ENCODE peak calls at places on chromosomes 5 and 9, in six cellular contexts. One of them, this sample, is unnamed.
A peak's percentile ranks its signal among the peaks of the same experiment; 100 is the strongest.

GRCh38 chr9:126609711-126610388 is 3.9 kb upstream of the LMX1B start:
- DNase-seq in Calu3: no peak
- DNase-seq in stimulated activated CD4-positive, alpha-beta T cell treated with anti-CD3 and anti-CD28 coated beads, Interleukin-15, amount 100 ng/mL, for 24 hours: no peak
- DNase-seq in GM23338: no peak
- DNase-seq in T47D: no peak
- DNase-seq in foreskin fibroblast: no peak
- DNase-seq in this sample: no peak

GRCh38 chr9:99154356-99154755 is 49.4 kb downstream of the TGFBR1 start:
- DNase-seq in Calu3: no peak
- DNase-seq in stimulated activated CD4-positive, alpha-beta T cell treated with anti-CD3 and anti-CD28 coated beads, Interleukin-15, amount 100 ng/mL, for 24 hours: no peak
- DNase-seq in GM23338: no peak
- DNase-seq in T47D: no peak
- DNase-seq in foreskin fibroblast: no peak
- DNase-seq in this sample: no peak

GRCh38 chr5:24598926-24599325 is 45.9 kb downstream of the CDH10 start:
- DNase-seq in Calu3: no peak
- DNase-seq in stimulated activated CD4-positive, alpha-beta T cell treated with anti-CD3 and anti-CD28 coated beads, Interleukin-15, amount 100 ng/mL, for 24 hours: no peak
- DNase-seq in GM23338: no peak
- DNase-seq in T47D: no peak
- DNase-seq in foreskin fibroblast: no peak
- DNase-seq in this sample: no peak

GRCh38 chr5:122145906-122146305 is 16.6 kb downstream of the ZNF474 start:
- DNase-seq in Calu3: no peak
- DNase-seq in stimulated activated CD4-positive, alpha-beta T cell treated with anti-CD3 and anti-CD28 coated beads, Interleukin-15, amount 100 ng/mL, for 24 hours: no peak
- DNase-seq in GM23338: no peak
- DNase-seq in T47D: no peak
- DNase-seq in foreskin fibroblast: no peak
- DNase-seq in this sample: no peak

GRCh38 chr9:97803167-97804058 is 49.6 kb upstream of the FOXE1 start:
- DNase-seq in Calu3: peak; percentile 74
- DNase-seq in stimulated activated CD4-positive, alpha-beta T cell treated with anti-CD3 and anti-CD28 coated beads, Interleukin-15, amount 100 ng/mL, for 24 hours: peak; percentile 74
- DNase-seq in GM23338: peak; percentile 83
- DNase-seq in T47D: peak; percentile 87
- DNase-seq in foreskin fibroblast: peak; percentile 24
- DNase-seq in this sample: peak; percentile 82

GRCh38 chr5:187617-188451 is 3.5 kb upstream of the LRRC14B start:
- DNase-seq in Calu3: no peak
- DNase-seq in stimulated activated CD4-positive, alpha-beta T cell treated with anti-CD3 and anti-CD28 coated beads, Interleukin-15, amount 100 ng/mL, for 24 hours: no peak
- DNase-seq in GM23338: no peak
- DNase-seq in T47D: peak; percentile 57
- DNase-seq in foreskin fibroblast: no peak
- DNase-seq in this sample: peak; percentile 21

GRCh38 chr5:64958757-64959391 is 190.1 kb downstream of the CWC27 start:
- DNase-seq in Calu3: no peak
- DNase-seq in stimulated activated CD4-positive, alpha-beta T cell treated with anti-CD3 and anti-CD28 coated beads, Interleukin-15, amount 100 ng/mL, for 24 hours: no peak
- DNase-seq in GM23338: peak; percentile 22
- DNase-seq in T47D: peak; percentile 7
- DNase-seq in foreskin fibroblast: peak; percentile 18
- DNase-seq in this sample: peak; percentile 77

GRCh38 chr9:78132688-78133033 is 101.0 kb upstream of the GNAQ start:
- DNase-seq in Calu3: no peak
- DNase-seq in stimulated activated CD4-positive, alpha-beta T cell treated with anti-CD3 and anti-CD28 coated beads, Interleukin-15, amount 100 ng/mL, for 24 hours: no peak
- DNase-seq in GM23338: no peak
- DNase-seq in T47D: no peak
- DNase-seq in foreskin fibroblast: no peak
- DNase-seq in this sample: no peak

GRCh38 chr9:96243798-96244197 is 58.2 kb downstream of the HSD17B3 start:
- DNase-seq in Calu3: no peak
- DNase-seq in stimulated activated CD4-positive, alpha-beta T cell treated with anti-CD3 and anti-CD28 coated beads, Interleukin-15, amount 100 ng/mL, for 24 hours: no peak
- DNase-seq in GM23338: no peak
- DNase-seq in T47D: no peak
- DNase-seq in foreskin fibroblast: no peak
- DNase-seq in this sample: no peak

GRCh38 chr5:173396311-173396993 is 68.2 kb upstream of the STC2 start:
- DNase-seq in Calu3: peak; percentile 13
- DNase-seq in stimulated activated CD4-positive, alpha-beta T cell treated with anti-CD3 and anti-CD28 coated beads, Interleukin-15, amount 100 ng/mL, for 24 hours: no peak
- DNase-seq in GM23338: peak; percentile 81
- DNase-seq in T47D: no peak
- DNase-seq in foreskin fibroblast: no peak
- DNase-seq in this sample: peak; percentile 23

GRCh38 chr5:138668981-138669380 is 84.2 kb upstream of the CTNNA1 start:
- DNase-seq in Calu3: peak; percentile 40
- DNase-seq in stimulated activated CD4-positive, alpha-beta T cell treated with anti-CD3 and anti-CD28 coated beads, Interleukin-15, amount 100 ng/mL, for 24 hours: no peak
- DNase-seq in GM23338: no peak
- DNase-seq in T47D: peak; percentile 52
- DNase-seq in foreskin fibroblast: no peak
- DNase-seq in this sample: peak; percentile 5

GRCh38 chr9:124262596-124263045 is 4.9 kb downstream of the NEK6 start:
- DNase-seq in Calu3: no peak
- DNase-seq in stimulated activated CD4-positive, alpha-beta T cell treated with anti-CD3 and anti-CD28 coated beads, Interleukin-15, amount 100 ng/mL, for 24 hours: no peak
- DNase-seq in GM23338: peak; percentile 64
- DNase-seq in T47D: peak; percentile 30
- DNase-seq in foreskin fibroblast: no peak
- DNase-seq in this sample: no peak

GRCh38 chr5:180647465-180647864 is 1.9 kb downstream of the FLT4 start:
- DNase-seq in Calu3: no peak
- DNase-seq in stimulated activated CD4-positive, alpha-beta T cell treated with anti-CD3 and anti-CD28 coated beads, Interleukin-15, amount 100 ng/mL, for 24 hours: no peak
- DNase-seq in GM23338: no peak
- DNase-seq in T47D: no peak
- DNase-seq in foreskin fibroblast: no peak
- DNase-seq in this sample: no peak

GRCh38 chr5:81768960-81769452 is 18.1 kb upstream of the SSBP2 start:
- DNase-seq in Calu3: peak; percentile 54
- DNase-seq in stimulated activated CD4-positive, alpha-beta T cell treated with anti-CD3 and anti-CD28 coated beads, Interleukin-15, amount 100 ng/mL, for 24 hours: no peak
- DNase-seq in GM23338: no peak
- DNase-seq in T47D: no peak
- DNase-seq in foreskin fibroblast: peak; percentile 78
- DNase-seq in this sample: peak; percentile 94

GRCh38 chr5:132679717-132680380 is 6.1 kb downstream of the IL4 start:
- DNase-seq in Calu3: no peak
- DNase-seq in stimulated activated CD4-positive, alpha-beta T cell treated with anti-CD3 and anti-CD28 coated beads, Interleukin-15, amount 100 ng/mL, for 24 hours: no peak
- DNase-seq in GM23338: no peak
- DNase-seq in T47D: peak; percentile 45
- DNase-seq in foreskin fibroblast: no peak
- DNase-seq in this sample: no peak

GRCh38 chr5:1544294-1545010 is 20.7 kb upstream of the LPCAT1 start:
- DNase-seq in Calu3: no peak
- DNase-seq in stimulated activated CD4-positive, alpha-beta T cell treated with anti-CD3 and anti-CD28 coated beads, Interleukin-15, amount 100 ng/mL, for 24 hours: no peak
- DNase-seq in GM23338: no peak
- DNase-seq in T47D: no peak
- DNase-seq in foreskin fibroblast: no peak
- DNase-seq in this sample: peak; percentile 12

GRCh38 chr9:108994695-108995094 is 18.6 kb downstream of the CTNNAL1 start:
- DNase-seq in Calu3: peak; percentile 9
- DNase-seq in stimulated activated CD4-positive, alpha-beta T cell treated with anti-CD3 and anti-CD28 coated beads, Interleukin-15, amount 100 ng/mL, for 24 hours: no peak
- DNase-seq in GM23338: no peak
- DNase-seq in T47D: no peak
- DNase-seq in foreskin fibroblast: no peak
- DNase-seq in this sample: no peak

GRCh38 chr5:150181035-150181434 is 8.8 kb upstream of the SLC6A7 start:
- DNase-seq in Calu3: no peak
- DNase-seq in stimulated activated CD4-positive, alpha-beta T cell treated with anti-CD3 and anti-CD28 coated beads, Interleukin-15, amount 100 ng/mL, for 24 hours: no peak
- DNase-seq in GM23338: no peak
- DNase-seq in T47D: no peak
- DNase-seq in foreskin fibroblast: peak; percentile 48
- DNase-seq in this sample: peak; percentile 45

GRCh38 chr5:179901915-179902762 is 5.6 kb downstream of the TBC1D9B start:
- DNase-seq in Calu3: no peak
- DNase-seq in stimulated activated CD4-positive, alpha-beta T cell treated with anti-CD3 and anti-CD28 coated beads, Interleukin-15, amount 100 ng/mL, for 24 hours: no peak
- DNase-seq in GM23338: no peak
- DNase-seq in T47D: no peak
- DNase-seq in foreskin fibroblast: no peak
- DNase-seq in this sample: no peak

GRCh38 chr9:81687521-81688261 is 1.7 kb downstream of the TLE1 start:
- DNase-seq in Calu3: peak; percentile 19
- DNase-seq in stimulated activated CD4-positive, alpha-beta T cell treated with anti-CD3 and anti-CD28 coated beads, Interleukin-15, amount 100 ng/mL, for 24 hours: peak; percentile 5
- DNase-seq in GM23338: peak; percentile 86
- DNase-seq in T47D: peak; percentile 28
- DNase-seq in foreskin fibroblast: no peak
- DNase-seq in this sample: peak; percentile 48

GRCh38 chr9:81113408-81114124 is 575.8 kb downstream of the TLE1 start:
- DNase-seq in Calu3: no peak
- DNase-seq in stimulated activated CD4-positive, alpha-beta T cell treated with anti-CD3 and anti-CD28 coated beads, Interleukin-15, amount 100 ng/mL, for 24 hours: no peak
- DNase-seq in GM23338: peak; percentile 5
- DNase-seq in T47D: no peak
- DNase-seq in foreskin fibroblast: no peak
- DNase-seq in this sample: no peak

GRCh38 chr9:119026120-119026519 is 343.1 kb downstream of the BRINP1 start:
- DNase-seq in Calu3: no peak
- DNase-seq in stimulated activated CD4-positive, alpha-beta T cell treated with anti-CD3 and anti-CD28 coated beads, Interleukin-15, amount 100 ng/mL, for 24 hours: no peak
- DNase-seq in GM23338: no peak
- DNase-seq in T47D: peak; percentile 81
- DNase-seq in foreskin fibroblast: no peak
- DNase-seq in this sample: peak; percentile 71

GRCh38 chr9:89743576-89744254 is 138.9 kb downstream of the GADD45G start:
- DNase-seq in Calu3: no peak
- DNase-seq in stimulated activated CD4-positive, alpha-beta T cell treated with anti-CD3 and anti-CD28 coated beads, Interleukin-15, amount 100 ng/mL, for 24 hours: peak; percentile 52
- DNase-seq in GM23338: peak; percentile 68
- DNase-seq in T47D: peak; percentile 52
- DNase-seq in foreskin fibroblast: no peak
- DNase-seq in this sample: no peak

GRCh38 chr5:168747987-168748777 is 169.0 kb upstream of the PANK3 start:
- DNase-seq in Calu3: peak; percentile 69
- DNase-seq in stimulated activated CD4-positive, alpha-beta T cell treated with anti-CD3 and anti-CD28 coated beads, Interleukin-15, amount 100 ng/mL, for 24 hours: peak; percentile 71
- DNase-seq in GM23338: peak; percentile 89
- DNase-seq in T47D: peak; percentile 73
- DNase-seq in foreskin fibroblast: no peak
- DNase-seq in this sample: peak; percentile 43

GRCh38 chr9:87006956-87007355 is 59.6 kb upstream of the GAS1 start:
- DNase-seq in Calu3: no peak
- DNase-seq in stimulated activated CD4-positive, alpha-beta T cell treated with anti-CD3 and anti-CD28 coated beads, Interleukin-15, amount 100 ng/mL, for 24 hours: no peak
- DNase-seq in GM23338: no peak
- DNase-seq in T47D: no peak
- DNase-seq in foreskin fibroblast: no peak
- DNase-seq in this sample: no peak

GRCh38 chr5:150119421-150120061 is 33.2 kb upstream of the CSF1R start:
- DNase-seq in Calu3: no peak
- DNase-seq in stimulated activated CD4-positive, alpha-beta T cell treated with anti-CD3 and anti-CD28 coated beads, Interleukin-15, amount 100 ng/mL, for 24 hours: no peak
- DNase-seq in GM23338: no peak
- DNase-seq in T47D: no peak
- DNase-seq in foreskin fibroblast: no peak
- DNase-seq in this sample: no peak

GRCh38 chr9:81146684-81147337 is 542.5 kb downstream of the TLE1 start:
- DNase-seq in Calu3: no peak
- DNase-seq in stimulated activated CD4-positive, alpha-beta T cell treated with anti-CD3 and anti-CD28 coated beads, Interleukin-15, amount 100 ng/mL, for 24 hours: no peak
- DNase-seq in GM23338: no peak
- DNase-seq in T47D: no peak
- DNase-seq in foreskin fibroblast: peak; percentile 30
- DNase-seq in this sample: no peak

GRCh38 chr5:96936431-96937221 is 746 bp downstream of the LNPEP start:
- DNase-seq in Calu3: peak; percentile 56
- DNase-seq in stimulated activated CD4-positive, alpha-beta T cell treated with anti-CD3 and anti-CD28 coated beads, Interleukin-15, amount 100 ng/mL, for 24 hours: peak; percentile 64
- DNase-seq in GM23338: peak; percentile 53
- DNase-seq in T47D: peak; percentile 45
- DNase-seq in foreskin fibroblast: no peak
- DNase-seq in this sample: peak; percentile 71

GRCh38 chr5:138926688-138927448 is 51.7 kb upstream of the LRRTM2 start:
- DNase-seq in Calu3: no peak
- DNase-seq in stimulated activated CD4-positive, alpha-beta T cell treated with anti-CD3 and anti-CD28 coated beads, Interleukin-15, amount 100 ng/mL, for 24 hours: no peak
- DNase-seq in GM23338: no peak
- DNase-seq in T47D: no peak
- DNase-seq in foreskin fibroblast: no peak
- DNase-seq in this sample: no peak

GRCh38 chr9:21252727-21253547 is 13.1 kb upstream of the IFNA14 start:
- DNase-seq in Calu3: peak; percentile 21
- DNase-seq in stimulated activated CD4-positive, alpha-beta T cell treated with anti-CD3 and anti-CD28 coated beads, Interleukin-15, amount 100 ng/mL, for 24 hours: peak; percentile 13
- DNase-seq in GM23338: peak; percentile 66
- DNase-seq in T47D: peak; percentile 61
- DNase-seq in foreskin fibroblast: peak; percentile 12
- DNase-seq in this sample: peak; percentile 64

GRCh38 chr5:179919487-179920060 is 11.9 kb upstream of the TBC1D9B start:
- DNase-seq in Calu3: no peak
- DNase-seq in stimulated activated CD4-positive, alpha-beta T cell treated with anti-CD3 and anti-CD28 coated beads, Interleukin-15, amount 100 ng/mL, for 24 hours: no peak
- DNase-seq in GM23338: no peak
- DNase-seq in T47D: no peak
- DNase-seq in foreskin fibroblast: no peak
- DNase-seq in this sample: no peak

GRCh38 chr5:417765-418559 is 25.0 kb upstream of the EXOC3 start:
- DNase-seq in Calu3: no peak
- DNase-seq in stimulated activated CD4-positive, alpha-beta T cell treated with anti-CD3 and anti-CD28 coated beads, Interleukin-15, amount 100 ng/mL, for 24 hours: no peak
- DNase-seq in GM23338: no peak
- DNase-seq in T47D: no peak
- DNase-seq in foreskin fibroblast: no peak
- DNase-seq in this sample: peak; percentile 55

GRCh38 chr5:137035480-137035878 is 463.6 kb downstream of the SPOCK1 start:
- DNase-seq in Calu3: peak; percentile 46
- DNase-seq in stimulated activated CD4-positive, alpha-beta T cell treated with anti-CD3 and anti-CD28 coated beads, Interleukin-15, amount 100 ng/mL, for 24 hours: no peak
- DNase-seq in GM23338: no peak
- DNase-seq in T47D: no peak
- DNase-seq in foreskin fibroblast: no peak
- DNase-seq in this sample: peak; percentile 46

GRCh38 chr9:121529237-121529987 is 29.8 kb upstream of the GGTA1 start:
- DNase-seq in Calu3: peak; percentile 9
- DNase-seq in stimulated activated CD4-positive, alpha-beta T cell treated with anti-CD3 and anti-CD28 coated beads, Interleukin-15, amount 100 ng/mL, for 24 hours: no peak
- DNase-seq in GM23338: no peak
- DNase-seq in T47D: no peak
- DNase-seq in foreskin fibroblast: peak; percentile 98
- DNase-seq in this sample: peak; percentile 100

GRCh38 chr9:131503626-131504465 is 1.1 kb downstream of the POMT1 start:
- DNase-seq in Calu3: peak; percentile 4
- DNase-seq in stimulated activated CD4-positive, alpha-beta T cell treated with anti-CD3 and anti-CD28 coated beads, Interleukin-15, amount 100 ng/mL, for 24 hours: peak; percentile 84
- DNase-seq in GM23338: peak; percentile 65
- DNase-seq in T47D: peak; percentile 63
- DNase-seq in foreskin fibroblast: peak; percentile 56
- DNase-seq in this sample: peak; percentile 74

This sample was measured in GM23248.